ENCODE peak calls at places on chromosomes 6 and 20, in four cellular contexts. L is A549, J is body of pancreas, R is breast epithelium. S is an unnamed sample.

GRCh38 chr20:53677447-53678314 is 84.0 kb upstream of the ZNF217 start:
- DNase-seq in L (peak; percentile 36), J (peak; percentile 46), R (no peak), S (no peak)

GRCh38 chr20:3509064-3509463 is 38.2 kb downstream of the ATRN start:
- DNase-seq in L (no peak), J (no peak), R (no peak), S (no peak)

GRCh38 chr6:138955262-138955661 is 32.8 kb downstream of the REPS1 start:
- DNase-seq in L (no peak), J (no peak), R (no peak), S (no peak)

GRCh38 chr6:26235240-26235730 is 129.7 kb upstream of the BTN3A2 start:
- DNase-seq in L (no peak), J (no peak), R (no peak), S (no peak)

GRCh38 chr6:41277644-41278043 is 8.8 kb downstream of the TREM1 start:
- DNase-seq in L (no peak), J (no peak), R (no peak), S (no peak)

GRCh38 chr6:15480546-15480945 is 182.3 kb downstream of the DTNBP1 start:
- DNase-seq in L (no peak), J (no peak), R (no peak), S (no peak)

GRCh38 chr20:31669876-31670275 is 32.2 kb downstream of the COX4I2 start:
- DNase-seq in L (no peak), J (no peak), R (no peak), S (no peak)

GRCh38 chr20:34644345-34644744 is 32.5 kb downstream of the PIGU start:
- DNase-seq in L (no peak), J (no peak), R (no peak), S (no peak)

GRCh38 chr6:75656479-75656878 is 54.8 kb downstream of the SENP6 start:
- DNase-seq in L (no peak), J (no peak), R (no peak), S (no peak)

GRCh38 chr6:3882865-3883264 is 33.7 kb downstream of the FAM50B start:
- DNase-seq in L (no peak), J (no peak), R (no peak), S (no peak)

GRCh38 chr20:44728835-44729342 is 13.7 kb downstream of the CCN5 start:
- DNase-seq in L (peak; percentile 97), J (peak; percentile 76), R (peak; percentile 79), S (peak; percentile 98)

GRCh38 chr6:82025271-82025670 is 222.3 kb downstream of the IBTK start:
- DNase-seq in L (no peak), J (no peak), R (no peak), S (no peak)

GRCh38 chr6:145816392-145816791 is 1.8 kb upstream of the FBXO30 start:
- DNase-seq in L (no peak), J (no peak), R (no peak), S (no peak)

DNA sequence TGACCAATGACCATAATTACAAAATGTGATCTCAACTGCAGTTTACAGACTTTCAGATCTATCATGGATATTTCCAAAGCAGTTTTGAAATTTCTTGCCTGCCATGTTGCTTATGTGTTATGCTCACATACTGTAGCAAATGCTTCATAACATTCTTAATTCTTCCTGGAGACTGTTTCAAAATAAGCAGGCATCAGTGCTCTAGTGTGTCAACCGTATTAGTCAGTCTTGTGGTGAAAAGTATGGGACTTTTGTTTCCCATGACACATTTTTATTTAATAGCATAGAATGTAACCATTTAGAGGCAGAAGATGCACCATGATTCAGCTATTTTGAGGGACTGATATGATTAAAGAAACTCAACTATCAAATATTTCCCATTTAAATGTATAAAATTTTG is 1.7 kb downstream of the POPDC3 start:
- DNase-seq in L (no peak), J (no peak), R (no peak), S (no peak)
- H3K4me3 ChIP-seq in L (peak overlapping the region; percentile 66), J (no peak overlapping the region), R (no peak overlapping the region), S (peak overlapping the region; percentile 67)

GRCh38 chr6:167137881-167138280 is 15.0 kb downstream of the CCR6 start:
- DNase-seq in L (no peak), J (no peak), R (no peak), S (no peak)

GRCh38 chr6:167141667-167142432 is 15.9 kb downstream of the GPR31 start:
- DNase-seq in L (peak; percentile 21), J (peak; percentile 38), R (no peak), S (peak; percentile 30)

GRCh38 chr6:167142433-167142761 is 15.4 kb downstream of the GPR31 start:
- DNase-seq in L (no peak), J (no peak), R (no peak), S (no peak)

GRCh38 chr6:167140589-167141474 is 16.9 kb downstream of the GPR31 start:
- DNase-seq in L (no peak), J (no peak), R (no peak), S (no peak)

DNA sequence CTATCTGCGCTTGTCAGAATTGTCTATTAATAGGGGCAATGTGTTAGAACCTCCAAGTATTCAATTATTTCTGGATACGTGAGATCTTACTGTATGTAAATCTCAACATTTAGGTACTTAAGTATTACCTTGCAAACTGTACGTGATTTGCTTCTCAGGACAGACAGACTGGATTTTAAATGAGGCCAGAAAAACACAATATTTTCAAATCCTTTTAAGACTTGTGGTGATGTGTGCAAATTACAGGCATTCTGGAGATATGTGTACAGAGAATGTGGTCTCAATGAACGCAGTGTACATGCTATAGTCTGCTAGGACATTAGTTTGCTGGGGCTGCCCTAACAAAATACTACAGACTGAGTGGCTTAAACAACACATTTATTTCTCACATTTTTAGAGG is 16.9 kb downstream of the CCR6 start:
- DNase-seq in L (no peak), J (no peak), R (no peak), S (no peak)
- TF ChIP-seq CTCF in L (no peak), J (no peak), R (no peak), S (no peak)

DNA sequence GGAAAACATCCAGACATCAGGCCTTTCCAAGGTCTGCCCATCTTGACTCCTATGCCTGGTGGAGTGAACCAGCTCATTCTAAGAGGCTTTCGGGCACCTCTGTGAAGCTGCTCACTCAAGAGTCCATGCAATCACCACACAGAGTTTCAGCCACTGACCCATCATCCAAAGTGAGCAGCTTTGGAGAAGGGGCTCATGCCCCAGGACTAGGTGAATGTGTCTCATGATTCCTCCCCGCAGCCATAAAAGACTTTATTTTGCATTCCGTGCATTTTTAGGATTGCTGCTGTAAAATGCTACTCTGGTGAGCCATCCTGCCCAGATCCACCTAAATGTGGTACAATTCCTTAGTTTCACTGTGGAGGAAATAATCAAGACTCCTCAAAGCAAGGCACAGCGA is 44.5 kb upstream of the EZR start:
- DNase-seq in L (no peak), J (no peak), R (no peak), S (no peak)
- H3K4me1 ChIP-seq in L (peaks cover 54% of the 10 kb centered on the region), J (peaks cover 28% of the 10 kb centered on the region), R (no peaks in the 10 kb centered on the region), S (peaks cover 24% of the 10 kb centered on the region)

GRCh38 chr6:16754864-16755263 is 6.4 kb downstream of the ATXN1 start:
- DNase-seq in L (no peak), J (no peak), R (no peak), S (no peak)

GRCh38 chr6:16757332-16757731 is 3.9 kb downstream of the ATXN1 start:
- DNase-seq in L (no peak), J (no peak), R (no peak), S (no peak)

GRCh38 chr6:16758163-16758975 is 2.9 kb downstream of the ATXN1 start:
- DNase-seq in L (no peak), J (no peak), R (no peak), S (no peak)

GRCh38 chr6:16755544-16755943 is 5.7 kb downstream of the ATXN1 start:
- DNase-seq in L (no peak), J (no peak), R (no peak), S (no peak)

GRCh38 chr6:16756660-16757270 is 4.5 kb downstream of the ATXN1 start:
- DNase-seq in L (no peak), J (no peak), R (no peak), S (no peak)
- H3K4me3 ChIP-seq in L (no peak overlapping the region), J (no peak overlapping the region), R (no peak overlapping the region), S (no peak overlapping the region)

DNA sequence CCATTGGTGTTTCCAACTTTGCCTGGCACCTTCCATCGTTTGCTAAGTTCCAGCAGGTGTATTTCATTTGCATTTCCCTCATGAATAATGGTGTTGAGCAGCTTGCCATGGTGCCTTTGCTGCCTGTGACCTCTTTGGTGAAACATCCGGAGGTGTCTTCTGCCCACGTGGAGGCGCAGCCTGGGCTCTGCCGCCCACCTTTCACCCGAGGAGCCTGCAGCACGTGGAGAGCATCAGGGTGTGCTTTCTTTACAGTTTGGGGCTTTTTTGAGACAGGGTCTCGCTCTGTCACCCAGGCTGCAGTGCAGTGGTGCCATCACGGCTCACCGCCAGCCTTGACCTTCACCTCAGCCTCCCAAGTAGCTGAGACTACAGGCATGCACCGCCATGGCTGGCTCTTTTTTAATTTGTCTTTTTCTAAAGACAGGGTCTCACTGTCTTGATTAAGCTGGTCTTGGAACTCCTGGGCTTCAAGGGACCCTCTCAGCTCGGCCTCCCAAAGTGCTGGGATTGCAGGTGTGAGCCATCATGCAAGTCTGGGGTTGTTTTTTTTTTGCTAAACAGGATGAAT is 3.0 kb upstream of the ADRM1 start:
- DNase-seq in L (no peak), J (no peak), R (no peak), S (no peak)
- TF ChIP-seq CTCF in L (no peak), J (no peak), R (no peak), S (no peak)

GRCh38 chr6:37225350-37226169 is 32.0 kb upstream of the TBC1D22B start:
- DNase-seq in L (no peak), J (no peak), R (no peak), S (no peak)

GRCh38 chr6:37233541-37233940 is 24.0 kb upstream of the TBC1D22B start:
- DNase-seq in L (no peak), J (no peak), R (no peak), S (no peak)

GRCh38 chr6:37232430-37233017 is 25.0 kb upstream of the TBC1D22B start:
- DNase-seq in L (no peak), J (no peak), R (no peak), S (no peak)

DNA sequence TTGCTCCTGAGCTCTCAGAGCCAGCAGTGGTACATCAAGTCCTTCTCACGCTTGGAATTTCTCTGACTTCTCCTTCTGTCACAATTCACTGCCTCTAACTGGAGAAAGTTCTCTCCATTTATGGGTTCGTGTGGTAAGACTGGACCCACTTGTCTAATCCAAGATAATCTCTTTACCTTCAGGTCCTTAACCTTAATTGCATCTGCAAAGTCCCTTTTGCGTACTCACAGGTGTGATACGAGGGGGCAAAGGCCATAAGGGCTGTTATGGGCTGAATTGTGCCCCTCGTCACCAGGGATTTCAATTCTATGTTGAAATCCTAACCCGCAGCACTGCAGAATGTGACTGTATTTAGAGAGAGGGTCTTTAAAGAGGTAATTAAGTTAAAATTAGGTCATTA is 27.5 kb upstream of the TBC1D22B start:
- DNase-seq in L (no peak), J (no peak), R (no peak), S (no peak)
- H3K4me1 ChIP-seq in L (no peaks in the 10 kb centered on the region), J (peaks cover 2% of the 10 kb centered on the region), R (no peaks in the 10 kb centered on the region), S (no peaks in the 10 kb centered on the region)

GRCh38 chr6:113630738-113631535 is 226.2 kb upstream of the MARCKS start:
- DNase-seq in L (no peak), J (no peak), R (no peak), S (no peak)
- H3K4me3 ChIP-seq in L (no peak overlapping the region), J (no peak overlapping the region), R (no peak overlapping the region), S (no peak overlapping the region)

GRCh38 chr20:1298166-1298565 is 30.8 kb downstream of the SDCBP2 start:
- DNase-seq in L (no peak), J (no peak), R (no peak), S (no peak)

GRCh38 chr20:1301031-1301529 is 27.9 kb downstream of the SDCBP2 start:
- DNase-seq in L (no peak), J (no peak), R (no peak), S (no peak)

GRCh38 chr20:1300083-1300840 is 28.7 kb downstream of the SDCBP2 start:
- DNase-seq in L (no peak), J (no peak), R (no peak), S (no peak)

GRCh38 chr20:1298888-1299511 is 29.9 kb downstream of the SDCBP2 start:
- DNase-seq in L (no peak), J (no peak), R (no peak), S (no peak)

GRCh38 chr20:1299522-1299921 is 29.4 kb downstream of the SDCBP2 start:
- DNase-seq in L (peak; percentile 66), J (no peak), R (no peak), S (no peak)
- TF ChIP-seq CTCF in L (no peak), J (no peak), R (no peak), S (no peak)